ENCODE peak calls at places on chromosomes 11 and 22, in eight cellular contexts. L is ascending aorta, P is mammary epithelial cell, C is gastrocnemius medialis, I is tibial artery, D is heart right ventricle, G is ovary, N is cardiac muscle cell. X is an unnamed sample. For H3K9me3 and H3K4me1, the result is how much of the 10 kb centered on the place peaks cover.

GRCh38 chr11:44096360-44097188 is 1.1 kb downstream of the EXT2 start:
- DNase-seq in L (no peak), P (peak), C (no peak), I (no peak), D (no peak), G (no peak), N (peak), X (peak)

GRCh38 chr11:115155978-115156377 is 348.2 kb downstream of the CADM1 start:
- DNase-seq in L (no peak), P (no peak), C (no peak), I (no peak), D (no peak), G (no peak), N (no peak), X (no peak)

GRCh38 chr11:27701262-27702105 is 1.2 kb upstream of the BDNF start:
- DNase-seq in L (peak), P (no peak), C (no peak), I (peak), D (peak), G (peak), N (peak), X (peak)

GRCh38 chr11:14388352-14388751 is 29.4 kb upstream of the RRAS2 start:
- DNase-seq in L (no peak), P (no peak), C (no peak), I (no peak), D (no peak), G (no peak), N (no peak), X (no peak)

GRCh38 chr11:112881461-112881860 is 79.8 kb upstream of the NCAM1 start:
- DNase-seq in L (peak), P (peak), C (peak), I (peak), D (peak), G (peak), N (peak), X (peak)

GRCh38 chr11:114819028-114819427 is 140.7 kb downstream of the NXPE2 start:
- DNase-seq in L (no peak), P (peak), C (no peak), I (no peak), D (no peak), G (no peak), N (peak), X (no peak)

GRCh38 chr11:10866893-10867331 is 9.1 kb upstream of the ZBED5 start:
- DNase-seq in L (no peak), P (no peak), C (no peak), I (no peak), D (no peak), G (no peak), N (peak), X (no peak)

GRCh38 chr22:28025333-28025732 is 106.3 kb upstream of the PITPNB start:
- DNase-seq in L (peak), P (no peak), C (no peak), I (peak), D (no peak), G (peak), N (no peak), X (no peak)

GRCh38 chr11:2077061-2077802 is 62.0 kb downstream of the IGF2 start:
- DNase-seq in L (no peak), P (peak), C (no peak), I (no peak), D (no peak), G (no peak), N (peak), X (no peak)

GRCh38 chr11:91230647-91231046 is 994.0 kb upstream of the FAT3 start:
- DNase-seq in L (no peak), P (no peak), C (no peak), I (no peak), D (no peak), G (no peak), N (no peak), X (no peak)

GRCh38 chr22:48729499-48730171 is 1098.0 kb downstream of the BRD1 start:
- DNase-seq in L (no peak), P (no peak), C (no peak), I (peak), D (no peak), G (no peak), N (no peak), X (no peak)

GRCh38 chr11:134677338-134677948 is 265.4 kb upstream of the B3GAT1 start:
- DNase-seq in L (no peak), P (no peak), C (no peak), I (no peak), D (no peak), G (no peak), N (no peak), X (no peak)

GRCh38 chr11:74681686-74682651 is 49.3 kb downstream of the CHRDL2 start:
- DNase-seq in L (peak), P (no peak), C (peak), I (peak), D (peak), G (peak), N (no peak), X (no peak)

GRCh38 chr11:107661656-107662055 is 50.2 kb downstream of the SLN start:
- DNase-seq in L (no peak), P (no peak), C (no peak), I (no peak), D (no peak), G (no peak), N (no peak), X (no peak)

GRCh38 chr22:23220485-23221350 is 40.4 kb downstream of the BCR start:
- DNase-seq in L (peak), P (peak), C (no peak), I (no peak), D (no peak), G (no peak), N (peak), X (no peak)

DNA sequence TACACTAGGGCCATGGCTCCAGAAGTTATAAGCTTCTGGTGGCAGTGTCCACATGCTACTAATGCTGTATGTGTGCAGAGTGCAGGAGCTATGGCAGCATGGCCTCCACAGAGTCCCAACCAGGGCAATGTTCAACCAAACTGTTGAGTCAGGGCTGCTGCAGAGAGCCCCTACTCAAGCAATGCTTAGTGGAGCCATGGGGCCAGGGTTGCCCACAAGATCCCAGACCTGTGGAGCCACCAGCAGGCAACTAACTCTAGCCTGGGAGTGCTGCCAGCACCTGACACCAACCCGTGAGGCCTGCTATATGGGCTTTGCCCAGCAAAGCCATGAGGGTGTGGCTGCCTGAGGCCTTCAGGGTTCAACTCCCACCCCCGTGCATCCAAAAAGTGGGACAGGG is 655.2 kb downstream of the TBC1D22A start:
- DNase-seq in L (peak), P (no peak), C (no peak), I (no peak), D (no peak), G (no peak), N (no peak), X (no peak)
- H3K9me3 ChIP-seq in L (under half), P (under half), C (under half), I (under half), D (under half), G (under half), N (under half), X (under half)

GRCh38 chr11:86745571-86745970 is 54.8 kb upstream of the PRSS23 start:
- DNase-seq in L (no peak), P (peak), C (no peak), I (no peak), D (no peak), G (no peak), N (no peak), X (no peak)

GRCh38 chr11:86749376-86749775 is 51.0 kb upstream of the PRSS23 start:
- DNase-seq in L (no peak), P (no peak), C (no peak), I (no peak), D (no peak), G (no peak), N (no peak), X (peak)

GRCh38 chr11:86747801-86748200 is 52.5 kb upstream of the PRSS23 start:
- DNase-seq in L (no peak), P (no peak), C (no peak), I (no peak), D (no peak), G (no peak), N (no peak), X (no peak)

GRCh38 chr11:86748296-86748695 is 52.0 kb upstream of the PRSS23 start:
- DNase-seq in L (no peak), P (no peak), C (no peak), I (no peak), D (no peak), G (no peak), N (peak), X (no peak)

DNA sequence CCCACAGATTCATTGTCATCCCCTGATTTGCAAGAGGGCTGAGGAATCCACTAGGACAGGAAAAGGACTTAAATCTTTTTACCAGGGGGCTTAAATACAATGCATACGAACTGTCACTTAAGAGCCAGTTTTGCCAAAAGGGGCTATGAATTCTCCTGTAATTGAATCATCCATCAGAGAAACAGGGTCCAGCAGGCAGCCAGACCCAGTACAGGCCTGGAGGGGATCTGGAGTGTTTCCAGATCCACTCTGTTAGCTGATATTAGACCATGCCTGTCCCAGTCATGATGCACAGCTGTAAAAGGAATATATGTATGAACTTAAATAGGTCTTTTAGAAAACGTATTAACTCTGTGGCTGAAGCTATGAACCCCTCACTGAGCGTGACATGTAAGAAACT is 53.8 kb upstream of the PRSS23 start:
- DNase-seq in L (no peak), P (no peak), C (no peak), I (no peak), D (no peak), G (no peak), N (no peak), X (peak)
- H3K4me1 ChIP-seq in L (under half), P (under half), C (under half), I (under half), D (under half), G (under half), N (under half), X (under half)

GRCh38 chr11:70688142-70688541 is 289.8 kb downstream of the CTTN start:
- DNase-seq in L (no peak), P (no peak), C (no peak), I (no peak), D (no peak), G (no peak), N (no peak), X (no peak)

GRCh38 chr11:70689764-70690163 is 291.4 kb downstream of the CTTN start:
- DNase-seq in L (no peak), P (no peak), C (no peak), I (no peak), D (no peak), G (no peak), N (no peak), X (no peak)

GRCh38 chr11:70682760-70683159 is 284.4 kb downstream of the CTTN start:
- DNase-seq in L (no peak), P (no peak), C (no peak), I (no peak), D (no peak), G (no peak), N (no peak), X (no peak)

GRCh38 chr11:70692131-70692530 is 293.8 kb downstream of the CTTN start:
- DNase-seq in L (no peak), P (no peak), C (no peak), I (no peak), D (no peak), G (no peak), N (no peak), X (no peak)

GRCh38 chr11:70687716-70688115 is 289.4 kb downstream of the CTTN start:
- DNase-seq in L (no peak), P (no peak), C (no peak), I (no peak), D (no peak), G (no peak), N (no peak), X (no peak)
- H3K9me3 ChIP-seq in L (under half), P (under half), C (under half), I (under half), D (under half), G (under half), N (under half), X (under half)

GRCh38 chr22:26053737-26054316 is 115.4 kb upstream of the SEZ6L start:
- DNase-seq in L (no peak), P (no peak), C (no peak), I (no peak), D (no peak), G (no peak), N (no peak), X (no peak)
- H3K4me1 ChIP-seq in L (under half), P (under half), C (under half), I (under half), D (under half), G (under half), N (under half), X (under half)

DNA sequence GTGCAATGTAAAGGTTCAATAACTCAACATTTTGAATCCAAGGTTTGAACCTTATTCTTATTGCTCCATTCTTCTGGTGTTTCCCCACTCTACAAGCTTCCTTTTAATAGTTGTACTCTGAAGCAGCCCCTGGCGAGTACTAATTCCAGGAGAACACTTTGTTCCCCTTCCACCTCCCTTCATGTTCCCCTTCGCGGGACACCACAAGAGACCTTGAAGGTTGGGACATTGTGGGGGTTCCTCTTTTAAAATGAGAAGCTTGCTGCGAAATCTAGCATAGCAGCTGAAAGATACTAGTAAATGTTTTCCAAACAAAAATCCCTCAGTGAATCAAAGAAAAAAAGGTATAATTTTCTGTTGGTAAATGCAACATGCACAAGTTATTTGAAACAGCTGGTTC is 626.3 kb upstream of the LRRC4C start:
- DNase-seq in L (no peak), P (no peak), C (no peak), I (no peak), D (no peak), G (no peak), N (no peak), X (no peak)
- H3K9me3 ChIP-seq in L (under half), P (under half), C (under half), I (under half), D (under half), G (under half), N (under half), X (under half)

DNA sequence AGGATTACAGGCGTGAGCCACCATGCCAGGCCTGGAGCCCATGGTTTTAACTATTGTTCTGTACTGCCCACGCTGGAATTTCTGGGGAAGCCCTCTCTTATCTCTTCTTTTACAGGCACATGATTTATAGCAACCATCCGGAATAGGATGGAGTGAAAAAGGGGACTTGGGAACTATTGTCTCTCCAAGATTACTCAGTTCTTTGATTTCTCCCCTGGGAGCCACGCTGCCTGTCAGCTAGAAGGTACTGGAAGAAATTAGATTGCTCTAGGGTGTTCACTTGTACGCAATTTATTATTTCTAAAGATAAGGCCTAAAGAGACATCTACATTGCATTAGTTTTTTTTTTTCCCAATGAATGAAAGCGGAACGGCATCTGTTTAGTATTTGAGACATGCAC is 65.6 kb upstream of the PTPRJ start:
- DNase-seq in L (no peak), P (no peak), C (no peak), I (no peak), D (no peak), G (no peak), N (peak), X (peak)
- H3K4me1 ChIP-seq in L (under half), P (under half), C (under half), I (under half), D (under half), G (under half), N (under half), X (under half)